ENCODE peak calls at places on chromosomes 5 and 9, in nine cellular contexts. X is endothelial cell of umbilical vein, S is astrocyte, F is neuronal stem cell, T is GM23248, Q is HCT116, W is mammary epithelial cell, I is MM.1S, A is mesenchymal stem cell. K is an unnamed sample.

GRCh38 chr5:2430606-2431005 is 320.9 kb downstream of the IRX2 start:
- DNase-seq in X (no peak), S (no peak), F (no peak), T (no peak), Q (no peak), W (no peak), I (no peak), A (no peak), K (no peak)

GRCh38 chr5:179168636-179169035 is 108.5 kb downstream of the ZNF354C start:
- DNase-seq in X (no peak), S (no peak), F (no peak), T (no peak), Q (no peak), W (no peak), I (no peak), A (no peak), K (no peak)

GRCh38 chr9:31799953-31800609 is 584.4 kb upstream of the ACO1 start:
- DNase-seq in X (peak), S (peak), F (peak), T (peak), Q (peak), W (peak), I (peak), A (peak), K (no peak)

GRCh38 chr5:54651482-54652076 is 134.0 kb downstream of the SNX18 start:
- DNase-seq in X (peak), S (peak), F (no peak), T (peak), Q (no peak), W (peak), I (no peak), A (no peak), K (peak)

GRCh38 chr9:4297151-4297794 is 2.6 kb downstream of the GLIS3 start:
- DNase-seq in X (peak), S (peak), F (peak), T (peak), Q (peak), W (peak), I (peak), A (peak), K (no peak)

GRCh38 chr9:90915693-90916092 is 114.1 kb downstream of the SYK start:
- DNase-seq in X (no peak), S (no peak), F (no peak), T (peak), Q (no peak), W (peak), I (peak), A (peak), K (no peak)

GRCh38 chr9:36161187-36161586 is 8.0 kb upstream of the CCIN start:
- DNase-seq in X (no peak), S (peak), F (no peak), T (peak), Q (no peak), W (no peak), I (no peak), A (peak), K (no peak)

GRCh38 chr5:83149671-83150070 is 72.3 kb downstream of the XRCC4 start:
- DNase-seq in X (no peak), S (peak), F (no peak), T (peak), Q (no peak), W (no peak), I (no peak), A (peak), K (no peak)

GRCh38 chr5:59300930-59301329 is 592.6 kb downstream of the PDE4D start:
- DNase-seq in X (no peak), S (no peak), F (no peak), T (no peak), Q (no peak), W (no peak), I (no peak), A (no peak), K (no peak)

GRCh38 chr9:134293031-134293521 is 33.2 kb upstream of the RXRA start:
- DNase-seq in X (no peak), S (no peak), F (no peak), T (no peak), Q (no peak), W (no peak), I (no peak), A (no peak), K (no peak)

GRCh38 chr9:111957856-111958631 is 61.4 kb downstream of the UGCG start:
- DNase-seq in X (peak), S (peak), F (no peak), T (peak), Q (no peak), W (peak), I (no peak), A (peak), K (peak)

GRCh38 chr5:136909906-136910305 is 544.6 kb upstream of the TRPC7 start:
- DNase-seq in X (no peak), S (no peak), F (no peak), T (no peak), Q (no peak), W (no peak), I (no peak), A (no peak), K (no peak)

GRCh38 chr9:33418090-33418489 is 15.7 kb upstream of the AQP7 start:
- DNase-seq in X (no peak), S (no peak), F (no peak), T (no peak), Q (no peak), W (peak), I (no peak), A (no peak), K (peak)

GRCh38 chr9:88989961-88990570 is 1.2 kb upstream of the S1PR3 start:
- DNase-seq in X (no peak), S (no peak), F (peak), T (no peak), Q (no peak), W (no peak), I (no peak), A (no peak), K (no peak)

GRCh38 chr5:174327317-174327864 is 281.9 kb downstream of the NSG2 start:
- DNase-seq in X (no peak), S (peak), F (peak), T (peak), Q (peak), W (peak), I (peak), A (peak), K (peak)

GRCh38 chr5:123997354-123998215 is 485.6 kb downstream of the CSNK1G3 start:
- DNase-seq in X (no peak), S (peak), F (peak), T (peak), Q (no peak), W (peak), I (no peak), A (peak), K (peak)

GRCh38 chr9:129225815-129226214 is 47.8 kb upstream of the IER5L start:
- DNase-seq in X (peak), S (peak), F (peak), T (peak), Q (no peak), W (peak), I (no peak), A (peak), K (peak)

GRCh38 chr9:127565231-127565630 is 46.8 kb upstream of the STXBP1 start:
- DNase-seq in X (no peak), S (no peak), F (no peak), T (no peak), Q (no peak), W (no peak), I (no peak), A (no peak), K (no peak)

GRCh38 chr5:80662108-80662507 is 7.3 kb upstream of the DHFR start:
- DNase-seq in X (no peak), S (no peak), F (no peak), T (no peak), Q (no peak), W (peak), I (no peak), A (no peak), K (peak)

GRCh38 chr9:4855861-4856260 is 63.1 kb downstream of the RCL1 start:
- DNase-seq in X (no peak), S (peak), F (no peak), T (peak), Q (no peak), W (peak), I (no peak), A (peak), K (no peak)

GRCh38 chr9:114112325-114112724 is 13.2 kb upstream of the KIF12 start:
- DNase-seq in X (no peak), S (no peak), F (no peak), T (peak), Q (no peak), W (no peak), I (no peak), A (no peak), K (no peak)

GRCh38 chr5:152549709-152550108 is 144.6 kb upstream of the NMUR2 start:
- DNase-seq in X (no peak), S (no peak), F (no peak), T (no peak), Q (no peak), W (no peak), I (no peak), A (no peak), K (no peak)

GRCh38 chr9:111036068-111036789 is 2.0 kb downstream of the LPAR1 start:
- DNase-seq in X (no peak), S (peak), F (peak), T (peak), Q (peak), W (peak), I (no peak), A (peak), K (no peak)

GRCh38 chr5:138129347-138129746 is 9.9 kb downstream of the NME5 start:
- DNase-seq in X (no peak), S (no peak), F (no peak), T (no peak), Q (no peak), W (no peak), I (no peak), A (no peak), K (no peak)

GRCh38 chr9:122130837-122131236 is 28.7 kb downstream of the NDUFA8 start:
- DNase-seq in X (no peak), S (no peak), F (no peak), T (no peak), Q (no peak), W (no peak), I (no peak), A (no peak), K (no peak)

DNA sequence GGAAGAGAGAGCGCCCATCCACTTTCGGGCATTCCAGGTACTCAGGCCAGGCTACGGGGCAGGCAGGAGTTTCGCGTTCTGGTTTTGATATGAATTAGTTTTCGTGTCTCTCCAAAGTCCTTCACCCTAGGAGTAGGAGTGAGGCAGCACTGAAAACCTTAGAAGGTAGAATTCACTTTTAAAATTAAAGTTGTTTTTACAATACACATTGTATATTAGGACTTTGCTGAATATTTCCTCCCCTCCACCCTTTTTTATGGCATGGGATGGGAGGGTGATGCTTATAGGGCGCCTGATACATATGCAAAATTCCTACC is 747 bp downstream of the ITGA1 start:
- DNase-seq in X (no peak), S (no peak), F (no peak), T (no peak), Q (no peak), W (no peak), I (no peak), A (no peak), K (no peak)
- H2AFZ ChIP-seq in X (peak), S (peak), F (peak), T (peak), Q (peak), W (peak), I (peak), A (no peak), K (peak)

GRCh38 chr9:96137666-96138429 is 164.1 kb downstream of the HSD17B3 start:
- DNase-seq in X (no peak), S (no peak), F (no peak), T (peak), Q (no peak), W (no peak), I (no peak), A (peak), K (no peak)
- H3K9ac ChIP-seq in X (no peak), S (peak), F (no peak), T (peak), Q (no peak), W (no peak), I (peak), A (peak), K (no peak)

GRCh38 chr5:62257018-62257367 is 49.0 kb upstream of the KIF2A start:
- DNase-seq in X (no peak), S (no peak), F (no peak), T (no peak), Q (no peak), W (no peak), I (no peak), A (no peak), K (no peak)
- H2AFZ ChIP-seq in X (peak), S (no peak), F (peak), T (no peak), Q (no peak), W (peak), I (no peak), A (no peak), K (peak)

DNA sequence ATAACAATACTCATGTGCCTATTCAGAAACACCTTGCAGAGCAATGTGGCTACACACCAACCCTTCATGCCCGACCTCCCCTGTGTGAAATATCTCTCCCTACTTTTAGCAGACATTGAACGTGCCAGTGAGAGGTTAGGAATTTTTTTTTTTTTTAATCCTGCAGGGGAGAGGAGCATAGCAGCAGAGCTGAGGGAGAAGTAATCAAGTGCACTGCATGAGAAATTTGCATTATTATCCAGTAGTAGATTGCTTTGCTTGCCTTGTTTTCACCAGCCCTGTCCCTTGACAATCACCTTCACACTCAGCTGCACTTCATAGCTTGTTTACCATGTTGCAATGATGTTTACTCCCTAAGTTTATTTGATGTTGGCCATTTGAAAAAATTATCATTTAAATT is 489.6 kb upstream of the ZNF608 start:
- DNase-seq in X (no peak), S (no peak), F (no peak), T (no peak), Q (no peak), W (no peak), I (no peak), A (no peak), K (no peak)
- H3K9ac ChIP-seq in X (no peak), S (no peak), F (no peak), T (no peak), Q (no peak), W (no peak), I (no peak), A (no peak), K (no peak)

GRCh38 chr5:32612134-32612888 is 27.0 kb downstream of the SUB1 start:
- DNase-seq in X (peak), S (peak), F (no peak), T (peak), Q (no peak), W (no peak), I (peak), A (peak), K (no peak)
- H2AFZ ChIP-seq in X (no peak), S (no peak), F (no peak), T (peak), Q (no peak), W (no peak), I (no peak), A (no peak), K (no peak)

DNA sequence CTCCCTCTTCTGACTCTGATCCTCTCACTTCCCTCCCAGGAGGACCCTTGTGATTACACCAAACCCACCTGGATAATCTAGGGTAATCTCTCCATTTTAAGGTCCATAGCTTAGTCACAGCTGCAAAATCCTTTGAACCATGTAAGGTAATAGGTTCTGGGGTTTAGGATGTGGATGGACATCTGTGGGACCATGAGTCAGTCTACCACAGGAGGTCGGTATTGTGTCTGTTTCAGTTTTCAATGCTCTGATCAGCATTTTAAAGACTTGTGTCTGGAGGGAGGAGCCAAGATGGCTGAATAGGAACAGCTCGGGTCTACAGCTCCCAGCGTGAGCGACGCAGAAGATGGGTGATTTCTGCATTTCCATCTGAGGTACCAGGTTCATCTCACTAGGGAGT is 112.6 kb downstream of the CAVIN4 start:
- DNase-seq in X (no peak), S (no peak), F (no peak), T (no peak), Q (no peak), W (no peak), I (peak), A (no peak), K (no peak)
- H3K9ac ChIP-seq in X (no peak), S (no peak), F (no peak), T (no peak), Q (no peak), W (no peak), I (no peak), A (no peak), K (no peak)

GRCh38 chr9:94198414-94198813 is 60.7 kb upstream of the ZNF169 start:
- DNase-seq in X (no peak), S (no peak), F (no peak), T (no peak), Q (no peak), W (no peak), I (no peak), A (no peak), K (no peak)
- H2AFZ ChIP-seq in X (no peak), S (no peak), F (no peak), T (no peak), Q (no peak), W (no peak), I (no peak), A (no peak), K (no peak)

DNA sequence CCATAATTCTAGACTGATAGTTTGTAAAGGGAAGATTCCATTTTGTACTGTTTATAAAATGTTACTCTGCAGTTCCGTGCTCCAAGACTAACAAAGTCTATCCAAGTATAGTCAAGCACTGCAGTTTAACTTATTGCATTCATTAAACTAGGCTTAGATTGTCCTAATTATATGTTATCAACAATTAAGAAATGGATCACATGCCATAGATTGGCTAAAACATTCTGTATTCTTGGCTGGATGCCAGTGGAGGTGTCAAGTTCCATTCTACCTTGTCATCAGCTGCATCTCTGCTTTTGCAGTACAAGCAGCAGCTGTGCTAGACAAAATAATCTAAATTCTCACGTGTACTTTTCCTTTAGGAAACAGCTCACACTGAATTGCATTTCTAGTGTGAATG is 69.4 kb upstream of the MEF2C start:
- DNase-seq in X (peak), S (peak), F (no peak), T (peak), Q (peak), W (no peak), I (peak), A (peak), K (no peak)
- H3K9ac ChIP-seq in X (no peak), S (no peak), F (no peak), T (no peak), Q (no peak), W (no peak), I (no peak), A (no peak), K (no peak)

K was measured in keratinocyte.